ENCODE peak calls at places on chromosomes 11 and 22, in six cellular contexts. One of them, this sample, is unnamed.

GRCh38 chr22:30280495-30280894 is 8.8 kb downstream of the CASTOR1 start:
- DNase-seq in non-pigmented ciliary epithelial cell: no peak
- DNase-seq in activated CD4-positive, alpha-beta T cell treated with anti-CD3 and anti-CD28 coated beads, Interleukin-2, amount 10 ng/mL, durations not matched to agents 7 days and 5 days: no peak
- DNase-seq in choroid plexus epithelial cell: peak
- DNase-seq in tibial artery: no peak
- DNase-seq in lung: no peak
- DNase-seq in this sample: no peak

GRCh38 chr11:111001986-111002616 is 243.4 kb upstream of the POU2AF2 start:
- DNase-seq in choroid plexus epithelial cell: peak
- DNase-seq in non-pigmented ciliary epithelial cell: peak
- DNase-seq in tibial artery: no peak
- DNase-seq in lung: no peak
- DNase-seq in activated CD4-positive, alpha-beta T cell treated with anti-CD3 and anti-CD28 coated beads, Interleukin-2, amount 10 ng/mL, durations not matched to agents 7 days and 5 days: no peak
- DNase-seq in this sample: no peak

GRCh38 chr11:123363556-123363955 is 66.5 kb upstream of the GRAMD1B start:
- DNase-seq in lung: no peak
- DNase-seq in activated CD4-positive, alpha-beta T cell treated with anti-CD3 and anti-CD28 coated beads, Interleukin-2, amount 10 ng/mL, durations not matched to agents 7 days and 5 days: no peak
- DNase-seq in non-pigmented ciliary epithelial cell: no peak
- DNase-seq in choroid plexus epithelial cell: no peak
- DNase-seq in tibial artery: no peak
- DNase-seq in this sample: no peak

GRCh38 chr22:49204599-49205214 is 623.0 kb downstream of the BRD1 start:
- DNase-seq in tibial artery: peak
- DNase-seq in lung: no peak
- DNase-seq in choroid plexus epithelial cell: no peak
- DNase-seq in non-pigmented ciliary epithelial cell: no peak
- DNase-seq in activated CD4-positive, alpha-beta T cell treated with anti-CD3 and anti-CD28 coated beads, Interleukin-2, amount 10 ng/mL, durations not matched to agents 7 days and 5 days: no peak
- DNase-seq in this sample: no peak

GRCh38 chr11:26134481-26135355 is 197.2 kb upstream of the ANO3 start:
- DNase-seq in lung: no peak
- DNase-seq in tibial artery: no peak
- DNase-seq in non-pigmented ciliary epithelial cell: no peak
- DNase-seq in activated CD4-positive, alpha-beta T cell treated with anti-CD3 and anti-CD28 coated beads, Interleukin-2, amount 10 ng/mL, durations not matched to agents 7 days and 5 days: no peak
- DNase-seq in choroid plexus epithelial cell: peak
- DNase-seq in this sample: no peak

GRCh38 chr22:48423481-48423901 is 1404.2 kb downstream of the BRD1 start:
- DNase-seq in choroid plexus epithelial cell: no peak
- DNase-seq in activated CD4-positive, alpha-beta T cell treated with anti-CD3 and anti-CD28 coated beads, Interleukin-2, amount 10 ng/mL, durations not matched to agents 7 days and 5 days: no peak
- DNase-seq in tibial artery: no peak
- DNase-seq in lung: no peak
- DNase-seq in non-pigmented ciliary epithelial cell: no peak
- DNase-seq in this sample: no peak

GRCh38 chr11:48101958-48102357 is 114.7 kb upstream of the OR4B1 start:
- DNase-seq in tibial artery: no peak
- DNase-seq in choroid plexus epithelial cell: no peak
- DNase-seq in activated CD4-positive, alpha-beta T cell treated with anti-CD3 and anti-CD28 coated beads, Interleukin-2, amount 10 ng/mL, durations not matched to agents 7 days and 5 days: no peak
- DNase-seq in non-pigmented ciliary epithelial cell: no peak
- DNase-seq in lung: no peak
- DNase-seq in this sample: no peak

GRCh38 chr11:45089251-45089650 is 57.2 kb upstream of the PRDM11 start:
- DNase-seq in lung: peak
- DNase-seq in tibial artery: peak
- DNase-seq in activated CD4-positive, alpha-beta T cell treated with anti-CD3 and anti-CD28 coated beads, Interleukin-2, amount 10 ng/mL, durations not matched to agents 7 days and 5 days: no peak
- DNase-seq in non-pigmented ciliary epithelial cell: peak
- DNase-seq in choroid plexus epithelial cell: peak
- DNase-seq in this sample: no peak

GRCh38 chr11:67675058-67675747 is 780 bp upstream of the ALDH3B2 start:
- DNase-seq in lung: no peak
- DNase-seq in activated CD4-positive, alpha-beta T cell treated with anti-CD3 and anti-CD28 coated beads, Interleukin-2, amount 10 ng/mL, durations not matched to agents 7 days and 5 days: no peak
- DNase-seq in choroid plexus epithelial cell: no peak
- DNase-seq in tibial artery: no peak
- DNase-seq in non-pigmented ciliary epithelial cell: no peak
- DNase-seq in this sample: no peak

GRCh38 chr11:120815260-120816100 is 208.4 kb upstream of the TBCEL start:
- DNase-seq in lung: no peak
- DNase-seq in choroid plexus epithelial cell: no peak
- DNase-seq in activated CD4-positive, alpha-beta T cell treated with anti-CD3 and anti-CD28 coated beads, Interleukin-2, amount 10 ng/mL, durations not matched to agents 7 days and 5 days: no peak
- DNase-seq in non-pigmented ciliary epithelial cell: no peak
- DNase-seq in tibial artery: no peak
- DNase-seq in this sample: no peak

GRCh38 chr11:28384418-28384817 is 276.2 kb downstream of the METTL15 start:
- DNase-seq in choroid plexus epithelial cell: peak
- DNase-seq in activated CD4-positive, alpha-beta T cell treated with anti-CD3 and anti-CD28 coated beads, Interleukin-2, amount 10 ng/mL, durations not matched to agents 7 days and 5 days: no peak
- DNase-seq in lung: no peak
- DNase-seq in tibial artery: no peak
- DNase-seq in non-pigmented ciliary epithelial cell: peak
- DNase-seq in this sample: no peak

GRCh38 chr11:91248199-91248807 is 976.3 kb upstream of the FAT3 start:
- DNase-seq in choroid plexus epithelial cell: peak
- DNase-seq in activated CD4-positive, alpha-beta T cell treated with anti-CD3 and anti-CD28 coated beads, Interleukin-2, amount 10 ng/mL, durations not matched to agents 7 days and 5 days: peak
- DNase-seq in tibial artery: no peak
- DNase-seq in lung: no peak
- DNase-seq in non-pigmented ciliary epithelial cell: no peak
- DNase-seq in this sample: no peak

GRCh38 chr11:36069576-36070214 is 125.8 kb downstream of the LDLRAD3 start:
- DNase-seq in activated CD4-positive, alpha-beta T cell treated with anti-CD3 and anti-CD28 coated beads, Interleukin-2, amount 10 ng/mL, durations not matched to agents 7 days and 5 days: no peak
- DNase-seq in tibial artery: no peak
- DNase-seq in lung: no peak
- DNase-seq in non-pigmented ciliary epithelial cell: no peak
- DNase-seq in choroid plexus epithelial cell: peak
- DNase-seq in this sample: no peak

GRCh38 chr22:46081831-46082210 is 68.5 kb upstream of the PPARA start:
- DNase-seq in lung: no peak
- DNase-seq in activated CD4-positive, alpha-beta T cell treated with anti-CD3 and anti-CD28 coated beads, Interleukin-2, amount 10 ng/mL, durations not matched to agents 7 days and 5 days: no peak
- DNase-seq in tibial artery: no peak
- DNase-seq in non-pigmented ciliary epithelial cell: no peak
- DNase-seq in choroid plexus epithelial cell: no peak
- DNase-seq in this sample: no peak

GRCh38 chr22:48588151-48588880 is 1239.4 kb downstream of the BRD1 start:
- DNase-seq in activated CD4-positive, alpha-beta T cell treated with anti-CD3 and anti-CD28 coated beads, Interleukin-2, amount 10 ng/mL, durations not matched to agents 7 days and 5 days: no peak
- DNase-seq in tibial artery: no peak
- DNase-seq in lung: no peak
- DNase-seq in non-pigmented ciliary epithelial cell: no peak
- DNase-seq in choroid plexus epithelial cell: no peak
- DNase-seq in this sample: no peak

GRCh38 chr11:41926339-41926738 is 466.9 kb upstream of the LRRC4C start:
- DNase-seq in non-pigmented ciliary epithelial cell: no peak
- DNase-seq in choroid plexus epithelial cell: no peak
- DNase-seq in tibial artery: no peak
- DNase-seq in lung: no peak
- DNase-seq in activated CD4-positive, alpha-beta T cell treated with anti-CD3 and anti-CD28 coated beads, Interleukin-2, amount 10 ng/mL, durations not matched to agents 7 days and 5 days: no peak
- DNase-seq in this sample: no peak

GRCh38 chr11:75347781-75348613 is 3.5 kb downstream of the ARRB1 start:
- DNase-seq in tibial artery: peak
- DNase-seq in activated CD4-positive, alpha-beta T cell treated with anti-CD3 and anti-CD28 coated beads, Interleukin-2, amount 10 ng/mL, durations not matched to agents 7 days and 5 days: no peak
- DNase-seq in non-pigmented ciliary epithelial cell: no peak
- DNase-seq in choroid plexus epithelial cell: peak
- DNase-seq in lung: no peak
- DNase-seq in this sample: no peak

This sample was measured in activated CD4-positive, alpha-beta memory T cell treated with anti-CD3 and anti-CD28 coated beads, Interleukin-2, amount 10 ng/mL, durations not matched to agents 7 days and 5 days.